ENCODE peak calls at places on chromosomes 12 and 14, in six cellular contexts. H, F, S, N, M and V are unnamed samples.

GRCh38 chr12:62263956-62264355 is 3.8 kb downstream of the USP15 start:
- DNase-seq in H (no peak), F (no peak), S (no peak), N (no peak), M (no peak), V (no peak)

GRCh38 chr14:29898470-29898869 is 29.2 kb downstream of the PRKD1 start:
- DNase-seq in H (no peak), F (no peak), S (no peak), N (no peak), M (no peak), V (no peak)

GRCh38 chr12:119328111-119328510 is 6.4 kb upstream of the CCDC60 start:
- DNase-seq in H (peak), F (peak), S (no peak), N (no peak), M (no peak), V (no peak)

GRCh38 chr12:57456737-57457490 is 1.8 kb downstream of the INHBE start:
- DNase-seq in H (no peak), F (no peak), S (no peak), N (no peak), M (no peak), V (no peak)

GRCh38 chr12:124884587-124885438 is 21.1 kb upstream of the SCARB1 start:
- DNase-seq in H (no peak), F (peak), S (no peak), N (no peak), M (no peak), V (no peak)

GRCh38 chr12:65602579-65603295 is 221.5 kb upstream of the HMGA2 start:
- DNase-seq in H (peak), F (peak), S (peak), N (peak), M (peak), V (peak)

GRCh38 chr14:74763803-74764531 is 851 bp downstream of the YLPM1 start:
- DNase-seq in H (no peak), F (peak), S (no peak), N (no peak), M (peak), V (peak)

GRCh38 chr14:91968280-91968679 is 20.8 kb upstream of the FBLN5 start:
- DNase-seq in H (no peak), F (no peak), S (no peak), N (no peak), M (no peak), V (no peak)

GRCh38 chr12:91914701-91915100 is 230.9 kb downstream of the BTG1 start:
- DNase-seq in H (no peak), F (no peak), S (no peak), N (no peak), M (no peak), V (no peak)